ENCODE peak calls at places on chromosomes 12 and 14, in four cellular contexts. O is HepG2, N is H1, Q is GM12878. S is an unnamed sample.

GRCh38 chr12:44247588-44247987 is 411.7 kb downstream of the TMEM117 start:
- DNase-seq in O (no peak), N (peak; percentile 9), Q (no peak), S (no peak)

GRCh38 chr14:76846331-76847047 is 20.3 kb downstream of the LRRC74A start:
- DNase-seq in O (no peak), N (no peak), Q (no peak), S (no peak)

GRCh38 chr14:35821546-35822411 is 4.4 kb upstream of the BRMS1L start:
- DNase-seq in O (peak; percentile 83), N (no peak), Q (no peak), S (peak; percentile 30)

GRCh38 chr12:3520168-3520567 is 29.2 kb downstream of the PRMT8 start:
- DNase-seq in O (no peak), N (no peak), Q (no peak), S (no peak)

GRCh38 chr12:113233967-113234366 is 12.7 kb downstream of the TPCN1 start:
- DNase-seq in O (no peak), N (no peak), Q (no peak), S (no peak)

GRCh38 chr12:89203144-89203543 is 149.2 kb downstream of the DUSP6 start:
- DNase-seq in O (no peak), N (no peak), Q (no peak), S (no peak)

GRCh38 chr14:56160058-56160457 is 41.8 kb downstream of the PELI2 start:
- DNase-seq in O (no peak), N (no peak), Q (no peak), S (no peak)

GRCh38 chr12:89695830-89696229 is 12.8 kb downstream of the ATP2B1 start:
- DNase-seq in O (no peak), N (no peak), Q (no peak), S (no peak)

GRCh38 chr12:34406228-34406995 is 384.1 kb downstream of the ALG10 start:
- DNase-seq in O (no peak), N (no peak), Q (no peak), S (no peak)

GRCh38 chr14:99538733-99539132 is 57.5 kb downstream of the CCNK start:
- DNase-seq in O (no peak), N (no peak), Q (no peak), S (no peak)

GRCh38 chr14:99535448-99535847 is 54.2 kb downstream of the CCNK start:
- DNase-seq in O (no peak), N (no peak), Q (no peak), S (no peak)

GRCh38 chr14:99538275-99538674 is 57.1 kb downstream of the CCNK start:
- DNase-seq in O (no peak), N (no peak), Q (no peak), S (no peak)

GRCh38 chr14:99535908-99536778 is 54.9 kb downstream of the CCNK start:
- DNase-seq in O (no peak), N (no peak), Q (no peak), S (no peak)

GRCh38 chr14:99537399-99537798 is 56.2 kb downstream of the CCNK start:
- DNase-seq in O (no peak), N (no peak), Q (no peak), S (no peak)
- H4K20me1 ChIP-seq in O (peaks cover 44% of the 10 kb centered on the region), N (peaks cover 7% of the 10 kb centered on the region), Q (no peaks in the 10 kb centered on the region), S (peaks cover 15% of the 10 kb centered on the region)

GRCh38 chr14:79295385-79295784 is 915.9 kb downstream of the DIO2 start:
- DNase-seq in O (no peak), N (no peak), Q (no peak), S (no peak)

GRCh38 chr14:79299162-79299561 is 912.1 kb downstream of the DIO2 start:
- DNase-seq in O (peak; percentile 2), N (no peak), Q (no peak), S (no peak)

GRCh38 chr14:79293482-79293881 is 917.8 kb downstream of the DIO2 start:
- DNase-seq in O (no peak), N (no peak), Q (no peak), S (no peak)

GRCh38 chr14:79298373-79298772 is 912.9 kb downstream of the DIO2 start:
- DNase-seq in O (no peak), N (no peak), Q (no peak), S (no peak)

GRCh38 chr14:79294506-79294905 is 916.8 kb downstream of the DIO2 start:
- DNase-seq in O (no peak), N (no peak), Q (no peak), S (no peak)
- TF ChIP-seq BRCA1 in O (no peak), N (no peak), Q (no peak), S (no peak)

GRCh38 chr14:104691546-104692260 is 2.3 kb downstream of the INF2 start:
- DNase-seq in O (no peak), N (no peak), Q (no peak), S (no peak)

GRCh38 chr14:104692261-104692938 is 3.0 kb downstream of the INF2 start:
- DNase-seq in O (no peak), N (no peak), Q (no peak), S (no peak)

GRCh38 chr14:104694475-104694950 is 5.1 kb downstream of the INF2 start:
- DNase-seq in O (no peak), N (no peak), Q (no peak), S (no peak)

GRCh38 chr14:104693482-104694431 is 4.3 kb downstream of the INF2 start:
- DNase-seq in O (no peak), N (no peak), Q (no peak), S (no peak)

GRCh38 chr14:104692939-104693315 is 3.5 kb downstream of the INF2 start:
- DNase-seq in O (no peak), N (no peak), Q (no peak), S (no peak)
- H4K20me1 ChIP-seq in O (peaks cover 22% of the 10 kb centered on the region), N (peaks cover 4% of the 10 kb centered on the region), Q (no peaks in the 10 kb centered on the region), S (no peaks in the 10 kb centered on the region)

GRCh38 chr14:39038542-39038941 is 64.5 kb downstream of the SEC23A start:
- DNase-seq in O (no peak), N (no peak), Q (no peak), S (no peak)
- TF ChIP-seq BRCA1 in O (no peak), N (no peak), Q (no peak), S (no peak)

GRCh38 chr12:122849352-122850047 is 14.2 kb downstream of the HIP1R start:
- DNase-seq in O (no peak), N (no peak), Q (no peak), S (no peak)
- H4K20me1 ChIP-seq in O (no peaks in the 10 kb centered on the region), N (peaks cover 9% of the 10 kb centered on the region), Q (no peaks in the 10 kb centered on the region), S (peaks cover 20% of the 10 kb centered on the region)

GRCh38 chr12:41174602-41175001 is 13.5 kb upstream of the PDZRN4 start:
- DNase-seq in O (no peak), N (no peak), Q (no peak), S (no peak)
- TF ChIP-seq BRCA1 in O (no peak), N (no peak), Q (no peak), S (no peak)

DNA sequence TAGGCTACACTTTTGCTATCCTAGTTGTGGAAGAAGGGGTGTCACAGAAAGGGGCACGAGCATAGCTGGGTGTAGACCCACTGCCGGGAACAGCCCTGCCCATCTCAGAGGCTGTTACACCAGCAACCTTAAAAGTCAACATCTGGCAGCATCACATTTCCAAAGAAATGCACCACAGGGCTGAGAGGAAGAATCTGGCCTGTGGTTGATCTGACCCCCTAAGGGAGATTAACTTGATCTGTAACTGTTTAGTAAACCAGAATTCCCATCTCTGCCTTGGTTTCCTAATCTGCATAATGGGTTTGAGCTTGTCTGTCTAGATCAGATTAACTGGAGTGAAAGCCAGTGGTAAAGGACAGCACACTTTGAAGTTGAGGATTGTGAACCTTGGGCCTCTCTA is 1.3 kb downstream of the LRP1-AS start:
- DNase-seq in O (no peak), N (no peak), Q (no peak), S (no peak)
- H4K20me1 ChIP-seq in O (no peaks in the 10 kb centered on the region), N (peaks cover 11% of the 10 kb centered on the region), Q (no peaks in the 10 kb centered on the region), S (peaks cover 3% of the 10 kb centered on the region)

GRCh38 chr14:20492486-20492885 is 12.9 kb upstream of the RNASE10 start:
- DNase-seq in O (no peak), N (no peak), Q (no peak), S (no peak)
- TF ChIP-seq BRCA1 in O (no peak), N (no peak), Q (no peak), S (no peak)

GRCh38 chr12:132194556-132194955 is 50.3 kb downstream of the NOC4L start:
- DNase-seq in O (no peak), N (no peak), Q (no peak), S (no peak)
- H4K20me1 ChIP-seq in O (no peaks in the 10 kb centered on the region), N (no peaks in the 10 kb centered on the region), Q (no peaks in the 10 kb centered on the region), S (no peaks in the 10 kb centered on the region)

DNA sequence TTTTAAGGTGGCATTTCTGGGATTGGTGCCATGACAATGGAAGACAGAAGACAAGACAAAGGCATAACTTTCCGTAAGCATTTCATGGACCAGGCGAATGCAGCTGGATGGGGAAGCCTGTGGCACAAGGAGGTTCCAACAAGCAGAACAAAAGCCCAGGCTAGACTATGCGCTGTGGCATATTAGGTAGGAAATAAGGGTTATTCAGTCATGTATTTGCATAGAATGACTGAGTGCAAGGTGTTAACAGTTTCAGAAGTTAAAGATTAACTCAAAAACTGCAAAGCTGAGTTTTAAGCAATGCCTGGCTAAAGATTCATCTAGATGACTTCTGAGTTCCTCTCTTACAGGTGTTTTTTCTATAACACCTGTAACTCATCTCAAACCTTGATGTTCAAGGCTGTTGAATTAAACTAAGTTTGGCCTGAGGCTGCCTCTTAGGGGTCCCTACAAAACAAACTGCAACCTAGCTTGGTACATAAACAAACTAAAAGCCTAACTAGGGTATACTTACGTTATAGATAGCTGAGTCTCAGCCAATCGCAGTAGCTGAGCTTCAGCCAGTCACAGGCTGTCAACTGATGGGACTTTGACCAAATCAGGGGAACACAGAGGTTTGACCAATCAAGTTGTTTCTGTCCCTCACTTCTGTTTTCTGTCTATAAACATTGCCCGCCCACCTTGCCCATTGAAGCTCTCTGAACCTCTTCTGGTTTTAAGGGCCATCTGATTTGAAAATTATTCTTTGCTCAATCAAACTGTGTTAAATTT is 52.2 kb upstream of the PLBD1 start:
- DNase-seq in O (no peak), N (no peak), Q (no peak), S (no peak)
- TF ChIP-seq BRCA1 in O (no peak), N (no peak), Q (no peak), S (no peak)

S was measured in K562.